ENCODE peak calls at places on chromosomes 1 and 21, in seven cellular contexts. One of them, this sample, is unnamed. For H3K27me3 and H3K4me1, the result is how much of the 10 kb centered on the place peaks cover.

GRCh38 chr21:45381865-45382697 is 22.9 kb upstream of the COL18A1 start:
- DNase-seq in CD4-positive, CD25-positive, alpha-beta regulatory T cell: no peak
- DNase-seq in tibial artery: peak
- DNase-seq in heart right ventricle: no peak
- DNase-seq in right cardiac atrium: peak
- DNase-seq in psoas muscle: peak
- DNase-seq in cardiac muscle cell: no peak
- DNase-seq in this sample: no peak

GRCh38 chr1:201460783-201461182 is 8.2 kb downstream of the PHLDA3 start:
- DNase-seq in CD4-positive, CD25-positive, alpha-beta regulatory T cell: no peak
- DNase-seq in tibial artery: no peak
- DNase-seq in heart right ventricle: no peak
- DNase-seq in right cardiac atrium: no peak
- DNase-seq in psoas muscle: no peak
- DNase-seq in cardiac muscle cell: no peak
- DNase-seq in this sample: no peak

GRCh38 chr1:201849372-201850052 is 20.6 kb downstream of the IPO9 start:
- DNase-seq in CD4-positive, CD25-positive, alpha-beta regulatory T cell: no peak
- DNase-seq in tibial artery: no peak
- DNase-seq in heart right ventricle: no peak
- DNase-seq in right cardiac atrium: no peak
- DNase-seq in psoas muscle: no peak
- DNase-seq in cardiac muscle cell: no peak
- DNase-seq in this sample: peak

GRCh38 chr1:173204693-173205092 is 2.4 kb downstream of the TNFSF4 start:
- DNase-seq in CD4-positive, CD25-positive, alpha-beta regulatory T cell: no peak
- DNase-seq in tibial artery: no peak
- DNase-seq in heart right ventricle: no peak
- DNase-seq in right cardiac atrium: no peak
- DNase-seq in psoas muscle: no peak
- DNase-seq in cardiac muscle cell: peak
- DNase-seq in this sample: no peak

GRCh38 chr1:184457500-184457899 is 70.7 kb downstream of the C1orf21 start:
- DNase-seq in CD4-positive, CD25-positive, alpha-beta regulatory T cell: no peak
- DNase-seq in tibial artery: no peak
- DNase-seq in heart right ventricle: no peak
- DNase-seq in right cardiac atrium: no peak
- DNase-seq in psoas muscle: no peak
- DNase-seq in cardiac muscle cell: peak
- DNase-seq in this sample: peak

GRCh38 chr1:67945733-67946374 is 104.6 kb downstream of the DIRAS3 start:
- DNase-seq in CD4-positive, CD25-positive, alpha-beta regulatory T cell: no peak
- DNase-seq in tibial artery: no peak
- DNase-seq in heart right ventricle: peak
- DNase-seq in right cardiac atrium: peak
- DNase-seq in psoas muscle: no peak
- DNase-seq in cardiac muscle cell: no peak
- DNase-seq in this sample: peak

GRCh38 chr1:179310271-179310670 is 16.7 kb downstream of the SOAT1 start:
- DNase-seq in CD4-positive, CD25-positive, alpha-beta regulatory T cell: no peak
- DNase-seq in tibial artery: no peak
- DNase-seq in heart right ventricle: no peak
- DNase-seq in right cardiac atrium: no peak
- DNase-seq in psoas muscle: no peak
- DNase-seq in cardiac muscle cell: peak
- DNase-seq in this sample: peak

GRCh38 chr1:23838401-23838866 is 13.2 kb upstream of the HMGCL start:
- DNase-seq in CD4-positive, CD25-positive, alpha-beta regulatory T cell: peak
- DNase-seq in tibial artery: peak
- DNase-seq in heart right ventricle: peak
- DNase-seq in right cardiac atrium: peak
- DNase-seq in psoas muscle: peak
- DNase-seq in cardiac muscle cell: peak
- DNase-seq in this sample: peak

GRCh38 chr1:211514030-211514754 is 22.2 kb upstream of the RD3 start:
- DNase-seq in CD4-positive, CD25-positive, alpha-beta regulatory T cell: peak
- DNase-seq in tibial artery: peak
- DNase-seq in heart right ventricle: peak
- DNase-seq in right cardiac atrium: peak
- DNase-seq in psoas muscle: peak
- DNase-seq in cardiac muscle cell: peak
- DNase-seq in this sample: peak

GRCh38 chr1:219294251-219294650 is 120.6 kb downstream of the LYPLAL1 start:
- DNase-seq in CD4-positive, CD25-positive, alpha-beta regulatory T cell: no peak
- DNase-seq in tibial artery: no peak
- DNase-seq in heart right ventricle: no peak
- DNase-seq in right cardiac atrium: no peak
- DNase-seq in psoas muscle: no peak
- DNase-seq in cardiac muscle cell: no peak
- DNase-seq in this sample: no peak

GRCh38 chr1:68372487-68372886 is 77.3 kb downstream of the RPE65 start:
- DNase-seq in CD4-positive, CD25-positive, alpha-beta regulatory T cell: no peak
- DNase-seq in tibial artery: no peak
- DNase-seq in heart right ventricle: no peak
- DNase-seq in right cardiac atrium: no peak
- DNase-seq in psoas muscle: no peak
- DNase-seq in cardiac muscle cell: no peak
- DNase-seq in this sample: no peak

GRCh38 chr1:58209578-58209977 is 336.9 kb downstream of the OMA1 start:
- DNase-seq in CD4-positive, CD25-positive, alpha-beta regulatory T cell: no peak
- DNase-seq in tibial artery: no peak
- DNase-seq in heart right ventricle: no peak
- DNase-seq in right cardiac atrium: no peak
- DNase-seq in psoas muscle: no peak
- DNase-seq in cardiac muscle cell: no peak
- DNase-seq in this sample: peak

GRCh38 chr1:59384443-59384842 is 87.5 kb downstream of the FGGY start:
- DNase-seq in CD4-positive, CD25-positive, alpha-beta regulatory T cell: no peak
- DNase-seq in tibial artery: no peak
- DNase-seq in heart right ventricle: no peak
- DNase-seq in right cardiac atrium: no peak
- DNase-seq in psoas muscle: no peak
- DNase-seq in cardiac muscle cell: no peak
- DNase-seq in this sample: no peak

GRCh38 chr1:209455666-209456065 is 127.8 kb upstream of the CAMK1G start:
- DNase-seq in CD4-positive, CD25-positive, alpha-beta regulatory T cell: no peak
- DNase-seq in tibial artery: no peak
- DNase-seq in heart right ventricle: no peak
- DNase-seq in right cardiac atrium: no peak
- DNase-seq in psoas muscle: no peak
- DNase-seq in cardiac muscle cell: no peak
- DNase-seq in this sample: no peak

GRCh38 chr1:207908112-207908734 is 2.7 kb downstream of the CD34 start:
- DNase-seq in CD4-positive, CD25-positive, alpha-beta regulatory T cell: no peak
- DNase-seq in tibial artery: no peak
- DNase-seq in heart right ventricle: no peak
- DNase-seq in right cardiac atrium: peak
- DNase-seq in psoas muscle: peak
- DNase-seq in cardiac muscle cell: peak
- DNase-seq in this sample: no peak

GRCh38 chr1:19582318-19582717 is 61.8 kb upstream of the NBL1 start:
- DNase-seq in CD4-positive, CD25-positive, alpha-beta regulatory T cell: peak
- DNase-seq in tibial artery: no peak
- DNase-seq in heart right ventricle: peak
- DNase-seq in right cardiac atrium: peak
- DNase-seq in psoas muscle: peak
- DNase-seq in cardiac muscle cell: no peak
- DNase-seq in this sample: no peak

GRCh38 chr1:98046031-98046641 is 125.3 kb upstream of the DPYD start:
- DNase-seq in CD4-positive, CD25-positive, alpha-beta regulatory T cell: no peak
- DNase-seq in tibial artery: no peak
- DNase-seq in heart right ventricle: no peak
- DNase-seq in right cardiac atrium: peak
- DNase-seq in psoas muscle: no peak
- DNase-seq in cardiac muscle cell: peak
- DNase-seq in this sample: peak

DNA sequence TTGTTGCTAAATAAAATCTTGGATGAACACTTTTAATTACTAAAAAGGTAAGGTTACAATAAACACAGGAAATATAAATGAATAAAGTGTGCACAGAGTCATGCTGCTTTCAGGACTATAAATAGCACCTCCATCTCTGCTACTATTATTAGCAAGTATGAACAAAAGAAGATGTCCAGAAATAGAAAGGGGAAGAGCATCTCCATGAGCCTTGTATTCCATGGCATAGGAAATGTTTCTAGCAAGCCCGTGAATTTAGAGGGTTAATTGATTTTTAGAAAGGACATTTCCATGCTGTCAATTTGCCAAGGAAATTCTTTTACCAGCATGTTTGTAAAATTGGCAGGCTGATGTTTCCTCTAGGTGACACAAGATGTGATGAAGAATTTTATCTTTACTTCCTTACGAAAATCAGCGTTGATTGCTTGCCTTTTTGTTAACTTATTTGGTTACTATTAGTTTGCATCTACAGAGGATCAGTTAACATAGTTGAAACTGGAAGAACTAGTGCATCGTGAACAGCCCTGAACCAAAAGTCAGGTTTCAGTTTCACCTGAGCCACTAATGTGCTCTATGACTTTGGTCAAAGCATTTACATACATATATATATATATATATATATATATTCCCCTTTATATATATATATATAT is 45.3 kb downstream of the NR5A2 start:
- DNase-seq in CD4-positive, CD25-positive, alpha-beta regulatory T cell: no peak
- DNase-seq in tibial artery: no peak
- DNase-seq in heart right ventricle: no peak
- DNase-seq in right cardiac atrium: no peak
- DNase-seq in psoas muscle: no peak
- DNase-seq in cardiac muscle cell: no peak
- DNase-seq in this sample: no peak
- H3K27me3 ChIP-seq in CD4-positive, CD25-positive, alpha-beta regulatory T cell: under half
- H3K27me3 ChIP-seq in tibial artery: under half
- H3K27me3 ChIP-seq in heart right ventricle: under half
- H3K27me3 ChIP-seq in right cardiac atrium: under half
- H3K27me3 ChIP-seq in psoas muscle: under half
- H3K27me3 ChIP-seq in cardiac muscle cell: under half
- H3K27me3 ChIP-seq in this sample: under half

GRCh38 chr1:27122652-27123051 is 32.3 kb downstream of the SLC9A1 start:
- DNase-seq in CD4-positive, CD25-positive, alpha-beta regulatory T cell: no peak
- DNase-seq in tibial artery: peak
- DNase-seq in heart right ventricle: peak
- DNase-seq in right cardiac atrium: peak
- DNase-seq in psoas muscle: no peak
- DNase-seq in cardiac muscle cell: peak
- DNase-seq in this sample: peak

GRCh38 chr1:27124405-27124804 is 30.5 kb downstream of the SLC9A1 start:
- DNase-seq in CD4-positive, CD25-positive, alpha-beta regulatory T cell: no peak
- DNase-seq in tibial artery: no peak
- DNase-seq in heart right ventricle: no peak
- DNase-seq in right cardiac atrium: no peak
- DNase-seq in psoas muscle: no peak
- DNase-seq in cardiac muscle cell: no peak
- DNase-seq in this sample: no peak

GRCh38 chr1:27119270-27119618 is 35.7 kb downstream of the SLC9A1 start:
- DNase-seq in CD4-positive, CD25-positive, alpha-beta regulatory T cell: no peak
- DNase-seq in tibial artery: peak
- DNase-seq in heart right ventricle: peak
- DNase-seq in right cardiac atrium: peak
- DNase-seq in psoas muscle: no peak
- DNase-seq in cardiac muscle cell: peak
- DNase-seq in this sample: peak

GRCh38 chr1:27117733-27118439 is 37.0 kb downstream of the SLC9A1 start:
- DNase-seq in CD4-positive, CD25-positive, alpha-beta regulatory T cell: no peak
- DNase-seq in tibial artery: no peak
- DNase-seq in heart right ventricle: no peak
- DNase-seq in right cardiac atrium: peak
- DNase-seq in psoas muscle: no peak
- DNase-seq in cardiac muscle cell: no peak
- DNase-seq in this sample: peak

GRCh38 chr1:27120849-27121248 is 34.1 kb downstream of the SLC9A1 start:
- DNase-seq in CD4-positive, CD25-positive, alpha-beta regulatory T cell: no peak
- DNase-seq in tibial artery: no peak
- DNase-seq in heart right ventricle: no peak
- DNase-seq in right cardiac atrium: no peak
- DNase-seq in psoas muscle: no peak
- DNase-seq in cardiac muscle cell: no peak
- DNase-seq in this sample: no peak
- H3K4me1 ChIP-seq in CD4-positive, CD25-positive, alpha-beta regulatory T cell: under half
- H3K4me1 ChIP-seq in tibial artery: half or more
- H3K4me1 ChIP-seq in heart right ventricle: under half
- H3K4me1 ChIP-seq in right cardiac atrium: under half
- H3K4me1 ChIP-seq in psoas muscle: under half
- H3K4me1 ChIP-seq in cardiac muscle cell: under half
- H3K4me1 ChIP-seq in this sample: half or more

GRCh38 chr1:11486610-11487009 is 7.7 kb downstream of the DISP3 start:
- DNase-seq in CD4-positive, CD25-positive, alpha-beta regulatory T cell: no peak
- DNase-seq in tibial artery: no peak
- DNase-seq in heart right ventricle: no peak
- DNase-seq in right cardiac atrium: no peak
- DNase-seq in psoas muscle: no peak
- DNase-seq in cardiac muscle cell: no peak
- DNase-seq in this sample: no peak

GRCh38 chr1:11484321-11484655 is 5.3 kb downstream of the DISP3 start:
- DNase-seq in CD4-positive, CD25-positive, alpha-beta regulatory T cell: no peak
- DNase-seq in tibial artery: peak
- DNase-seq in heart right ventricle: peak
- DNase-seq in right cardiac atrium: no peak
- DNase-seq in psoas muscle: no peak
- DNase-seq in cardiac muscle cell: no peak
- DNase-seq in this sample: no peak

GRCh38 chr1:11483581-11484320 is 4.8 kb downstream of the DISP3 start:
- DNase-seq in CD4-positive, CD25-positive, alpha-beta regulatory T cell: no peak
- DNase-seq in tibial artery: no peak
- DNase-seq in heart right ventricle: no peak
- DNase-seq in right cardiac atrium: no peak
- DNase-seq in psoas muscle: no peak
- DNase-seq in cardiac muscle cell: no peak
- DNase-seq in this sample: no peak

GRCh38 chr1:11487196-11487751 is 8.3 kb downstream of the DISP3 start:
- DNase-seq in CD4-positive, CD25-positive, alpha-beta regulatory T cell: no peak
- DNase-seq in tibial artery: no peak
- DNase-seq in heart right ventricle: no peak
- DNase-seq in right cardiac atrium: no peak
- DNase-seq in psoas muscle: no peak
- DNase-seq in cardiac muscle cell: no peak
- DNase-seq in this sample: no peak

DNA sequence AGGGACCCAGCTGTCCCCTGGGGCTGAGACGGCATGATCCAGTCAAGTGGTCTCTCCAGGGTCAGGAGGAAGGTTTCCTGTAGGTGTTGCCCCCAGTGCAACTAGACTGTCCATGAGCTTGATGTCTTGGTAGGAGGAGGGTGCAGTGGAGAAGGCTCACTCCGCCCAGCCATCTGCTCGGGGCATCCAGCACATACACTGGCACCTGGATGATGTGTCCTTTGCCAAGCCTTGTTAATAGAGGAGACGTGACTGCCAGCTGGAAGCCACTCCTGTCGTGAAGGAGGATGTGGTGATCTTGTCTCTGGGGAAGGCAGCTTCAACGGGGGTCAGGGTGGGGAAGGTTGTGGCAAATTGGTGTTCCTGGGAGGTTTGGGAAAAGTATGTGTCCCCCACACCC is 6.2 kb downstream of the DISP3 start:
- DNase-seq in CD4-positive, CD25-positive, alpha-beta regulatory T cell: no peak
- DNase-seq in tibial artery: peak
- DNase-seq in heart right ventricle: no peak
- DNase-seq in right cardiac atrium: no peak
- DNase-seq in psoas muscle: no peak
- DNase-seq in cardiac muscle cell: no peak
- DNase-seq in this sample: no peak
- H3K27me3 ChIP-seq in CD4-positive, CD25-positive, alpha-beta regulatory T cell: under half
- H3K27me3 ChIP-seq in tibial artery: under half
- H3K27me3 ChIP-seq in heart right ventricle: half or more
- H3K27me3 ChIP-seq in right cardiac atrium: under half
- H3K27me3 ChIP-seq in psoas muscle: under half
- H3K27me3 ChIP-seq in cardiac muscle cell: under half
- H3K27me3 ChIP-seq in this sample: half or more

GRCh38 chr1:1063261-1063944 is 10.7 kb downstream of the RNF223 start:
- DNase-seq in CD4-positive, CD25-positive, alpha-beta regulatory T cell: no peak
- DNase-seq in tibial artery: no peak
- DNase-seq in heart right ventricle: no peak
- DNase-seq in right cardiac atrium: no peak
- DNase-seq in psoas muscle: no peak
- DNase-seq in cardiac muscle cell: no peak
- DNase-seq in this sample: no peak
- H3K4me1 ChIP-seq in CD4-positive, CD25-positive, alpha-beta regulatory T cell: under half
- H3K4me1 ChIP-seq in tibial artery: under half
- H3K4me1 ChIP-seq in heart right ventricle: under half
- H3K4me1 ChIP-seq in right cardiac atrium: under half
- H3K4me1 ChIP-seq in psoas muscle: under half
- H3K4me1 ChIP-seq in cardiac muscle cell: under half
- H3K4me1 ChIP-seq in this sample: under half

This sample was measured in adipocyte.